ENCODE peak calls at places on chromosomes 12 and 14, in seven cellular contexts. J is effector CD4-positive, alpha-beta T cell; P is naive thymus-derived CD8-positive, alpha-beta T cell; S is lower leg skin; M is KBM-7; G is AML-193; Z is HEK293T. I is an unnamed sample.
A peak's percentile ranks its signal among the peaks of the same experiment; 100 is the strongest.

GRCh38 chr14:54796961-54797360 is 105.7 kb downstream of the GCH1 start:
- DNase-seq in J (no peak), P (no peak), S (no peak), M (no peak), G (no peak), Z (no peak), I (peak; percentile 52)

GRCh38 chr14:76990084-76990483 is 38.4 kb downstream of the IRF2BPL start:
- DNase-seq in J (no peak), P (no peak), S (no peak), M (no peak), G (no peak), Z (no peak), I (no peak)

GRCh38 chr14:54187439-54187838 is 209.4 kb upstream of the CDKN3 start:
- DNase-seq in J (no peak), P (no peak), S (no peak), M (no peak), G (no peak), Z (no peak), I (no peak)

GRCh38 chr14:74400328-74400727 is 25.7 kb downstream of the SYNDIG1L start:
- DNase-seq in J (no peak), P (no peak), S (no peak), M (peak; percentile 8), G (no peak), Z (no peak), I (no peak)

GRCh38 chr14:84202486-84202885 is 1327.5 kb upstream of the FLRT2 start:
- DNase-seq in J (no peak), P (no peak), S (no peak), M (no peak), G (no peak), Z (no peak), I (peak; percentile 71)

GRCh38 chr12:48999371-49000131 is at the start of gene DDN:
- DNase-seq in J (peak; percentile 29), P (peak; percentile 47), S (no peak), M (peak; percentile 93), G (peak; percentile 39), Z (peak; percentile 55), I (no peak)

GRCh38 chr12:1970331-1970900 is 33.8 kb downstream of the DCP1B start:
- DNase-seq in J (no peak), P (no peak), S (no peak), M (no peak), G (no peak), Z (no peak), I (no peak)

GRCh38 chr12:27456618-27457017 is 10.1 kb downstream of the SMCO2 start:
- DNase-seq in J (no peak), P (no peak), S (no peak), M (no peak), G (no peak), Z (no peak), I (no peak)

GRCh38 chr12:34393821-34394150 is 371.5 kb downstream of the ALG10 start:
- DNase-seq in J (no peak), P (no peak), S (no peak), M (no peak), G (no peak), Z (no peak), I (no peak)

GRCh38 chr14:95424533-95424932 is 91.9 kb downstream of the SYNE3 start:
- DNase-seq in J (no peak), P (no peak), S (no peak), M (no peak), G (no peak), Z (no peak), I (peak; percentile 38)

GRCh38 chr14:51780006-51780692 is 80.3 kb upstream of the GNG2 start:
- DNase-seq in J (peak; percentile 62), P (peak; percentile 72), S (peak; percentile 80), M (peak; percentile 78), G (peak; percentile 59), Z (peak; percentile 70), I (peak; percentile 39)